ENCODE peak calls at places on chromosome 13, in ten cellular contexts. O is HCT116, C is sigmoid colon, N is suprapubic skin, L is transverse colon, U is H1, P is stomach, Y is breast epithelium, M is endothelial cell of umbilical vein, X is K562. B is an unnamed sample.

GRCh38 chr13:113152894-113153809 is 5.3 kb upstream of the PROZ start:
- DNase-seq in U (no peak), N (peak), O (no peak), P (peak), Y (peak), L (peak), C (peak), X (peak), M (no peak), B (peak)

GRCh38 chr13:92510416-92510815 is 716.2 kb upstream of the GPC6 start:
- DNase-seq in U (no peak), N (no peak), Y (no peak), M (no peak), O (no peak), C (no peak), L (no peak), P (no peak), X (no peak), B (no peak)

GRCh38 chr13:93262729-93263128 is 36.1 kb downstream of the GPC6 start:
- DNase-seq in X (peak), C (no peak), M (no peak), N (no peak), Y (no peak), L (no peak), U (no peak), O (no peak), P (no peak), B (no peak)

GRCh38 chr13:80224468-80224867 is 116.5 kb downstream of the SPRY2 start:
- DNase-seq in O (no peak), X (no peak), P (no peak), Y (no peak), M (peak), C (no peak), N (no peak), L (no peak), U (no peak), B (no peak)

GRCh38 chr13:80339578-80339840 is 1.4 kb downstream of the SPRY2 start:
- DNase-seq in O (no peak), Y (no peak), P (no peak), X (peak), M (no peak), U (no peak), N (no peak), C (no peak), L (no peak), B (no peak)

GRCh38 chr13:25905411-25906010 is 146.3 kb downstream of the SHISA2 start:
- DNase-seq in X (no peak), L (peak), M (peak), O (no peak), N (no peak), Y (no peak), C (no peak), U (no peak), P (no peak), B (no peak)

GRCh38 chr13:42102961-42103688 is 54.7 kb downstream of the DGKH start:
- DNase-seq in M (no peak), L (no peak), P (no peak), N (no peak), O (no peak), X (no peak), C (no peak), Y (no peak), U (no peak), B (no peak)

GRCh38 chr13:73000027-73000674 is 58.7 kb upstream of the KLF5 start:
- DNase-seq in L (no peak), U (no peak), P (no peak), M (peak), O (peak), Y (no peak), C (no peak), X (peak), N (no peak), B (no peak)

GRCh38 chr13:109275848-109276247 is 510.5 kb downstream of the IRS2 start:
- DNase-seq in C (no peak), M (no peak), L (peak), Y (no peak), X (peak), N (no peak), P (no peak), U (no peak), O (no peak), B (no peak)

GRCh38 chr13:85974604-85975366 is 175.6 kb upstream of the SLITRK6 start:
- DNase-seq in L (no peak), N (no peak), U (no peak), Y (no peak), P (no peak), X (no peak), O (no peak), C (no peak), M (no peak), B (no peak)

GRCh38 chr13:113171250-113172125 is 13.0 kb downstream of the PROZ start:
- DNase-seq in O (no peak), Y (no peak), P (no peak), L (no peak), N (no peak), M (no peak), X (no peak), U (no peak), C (no peak), B (no peak)

GRCh38 chr13:78410164-78410563 is 193.2 kb downstream of the POU4F1 start:
- DNase-seq in C (no peak), M (no peak), L (no peak), Y (no peak), O (no peak), N (no peak), U (no peak), P (no peak), X (no peak), B (no peak)

DNA sequence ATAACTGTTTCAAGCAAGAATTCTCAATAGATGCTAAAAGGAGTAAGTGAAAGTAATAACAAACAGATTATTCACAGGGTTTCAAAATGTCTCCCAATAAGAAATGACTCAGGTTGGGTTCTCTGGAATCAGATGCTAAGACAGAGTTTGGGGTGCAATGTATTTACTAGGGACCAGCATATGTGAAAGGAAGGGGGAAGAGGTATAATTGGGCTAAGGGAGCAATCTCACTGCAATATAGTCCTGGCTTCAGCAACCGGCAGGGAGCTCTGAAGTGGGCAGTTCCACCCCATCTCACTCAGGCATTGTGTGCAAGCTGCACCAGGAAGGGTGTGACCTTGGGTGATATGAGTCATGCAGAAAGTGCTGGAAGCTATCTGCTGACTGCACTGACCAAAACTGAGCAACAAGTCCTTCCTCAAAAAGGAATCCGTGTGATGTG is 23.4 kb downstream of the ZDHHC20 start:
- DNase-seq in O (peak), L (peak), M (peak), U (no peak), C (peak), X (peak), Y (no peak), N (peak), P (peak), B (peak)
- TF ChIP-seq POLR2AphosphoS5 in O (no peak), L (no peak), M (peak), U (no peak), C (no peak), X (no peak), Y (peak), N (no peak), P (peak), B (peak)

GRCh38 chr13:46143239-46143701 is 38.4 kb upstream of the CPB2 start:
- DNase-seq in N (no peak), C (no peak), Y (no peak), P (no peak), L (no peak), O (no peak), M (no peak), X (no peak), U (no peak), B (no peak)

GRCh38 chr13:46150134-46150693 is 31.8 kb downstream of the LCP1 start:
- DNase-seq in O (no peak), P (no peak), N (no peak), L (no peak), M (no peak), Y (no peak), C (no peak), X (no peak), U (no peak), B (no peak)

GRCh38 chr13:46149272-46150133 is 32.5 kb downstream of the LCP1 start:
- DNase-seq in P (no peak), O (no peak), Y (no peak), M (no peak), L (no peak), C (no peak), X (no peak), N (no peak), U (no peak), B (no peak)

GRCh38 chr13:46145950-46146349 is 36.0 kb downstream of the LCP1 start:
- DNase-seq in X (no peak), U (no peak), P (no peak), O (no peak), N (no peak), L (no peak), M (no peak), C (no peak), Y (no peak), B (no peak)

GRCh38 chr13:46146898-46147297 is 35.1 kb downstream of the LCP1 start:
- DNase-seq in P (no peak), O (no peak), M (no peak), C (no peak), U (no peak), Y (no peak), L (no peak), X (no peak), N (no peak), B (no peak)
- TF ChIP-seq CTCF in P (no peak), O (peak), M (no peak), C (no peak), U (peak), Y (no peak), L (no peak), X (no peak), N (no peak), B (no peak)

GRCh38 chr13:107233541-107233940 is 665.6 kb upstream of the ARGLU1 start:
- DNase-seq in U (no peak), X (no peak), P (no peak), M (no peak), Y (no peak), O (no peak), N (no peak), C (no peak), L (no peak), B (no peak)
- TF ChIP-seq POLR2AphosphoS5 in U (no peak), X (no peak), P (no peak), M (no peak), Y (no peak), O (no peak), N (no peak), C (no peak), L (no peak), B (no peak)

DNA sequence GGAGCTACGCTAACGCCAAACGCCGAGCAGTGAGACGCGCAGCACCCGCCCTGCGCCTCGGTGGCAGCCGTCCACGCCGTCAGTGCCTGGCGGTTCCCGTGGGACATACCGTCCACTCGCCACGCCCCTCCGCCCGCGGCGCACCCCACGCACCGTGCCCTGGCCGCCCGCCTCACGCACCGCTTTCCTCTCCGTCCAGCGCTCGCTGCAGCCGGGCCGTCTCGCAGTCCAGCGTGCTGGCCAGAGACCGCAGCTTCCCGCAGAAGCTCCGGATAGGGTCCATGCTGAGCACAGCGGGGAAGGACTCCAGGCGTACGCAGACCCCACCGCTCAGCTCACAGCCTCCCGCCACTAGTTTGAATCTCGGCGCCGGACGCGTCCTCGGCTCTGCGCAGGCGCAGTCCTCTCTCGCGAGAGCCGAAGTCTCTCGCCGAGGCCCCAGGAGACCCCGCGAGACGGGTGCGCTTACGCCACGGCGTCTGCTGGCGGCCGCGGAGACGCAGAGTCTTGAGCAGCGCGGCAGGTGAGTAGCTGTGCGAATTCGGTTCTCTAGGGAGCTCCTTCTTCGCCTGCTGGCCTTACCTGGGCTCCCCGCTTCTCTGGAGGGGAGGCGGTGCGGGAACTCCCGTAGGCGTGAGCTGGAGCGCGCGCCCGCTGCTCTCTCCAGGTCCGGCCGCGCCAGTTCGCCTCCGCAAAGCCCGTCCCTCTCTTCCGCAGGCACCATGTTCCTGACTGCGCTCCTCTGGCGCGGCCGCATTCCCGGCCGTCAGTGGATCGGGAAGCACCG is at the start of the genes MRPL57 and SKA3:
- DNase-seq in M (peak), L (peak), C (peak), U (peak), N (peak), X (peak), O (peak), P (peak), Y (peak), B (peak)
- TF ChIP-seq CTCF in M (peak), L (peak), C (peak), U (no peak), N (peak), X (peak), O (no peak), P (peak), Y (peak), B (no peak)

DNA sequence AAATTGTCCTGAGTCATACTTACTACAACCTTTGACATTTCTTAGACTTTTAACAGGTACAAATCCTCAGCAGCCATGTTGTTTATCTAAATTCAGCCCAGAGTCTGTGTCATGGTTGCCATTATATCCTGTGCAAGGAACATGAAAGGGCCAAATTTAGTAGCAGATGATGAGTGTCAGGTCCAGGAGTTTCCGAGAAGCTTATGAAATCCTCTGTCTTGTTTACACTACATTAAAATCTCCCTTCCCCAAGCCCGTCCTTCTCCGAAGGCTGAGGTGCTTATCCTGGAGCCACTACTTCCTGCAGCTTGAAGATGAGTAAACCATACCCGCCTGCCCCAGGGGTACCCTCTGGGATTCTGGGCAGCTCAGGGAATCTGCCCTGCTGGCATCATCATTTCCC is 102.6 kb upstream of the SERP2 start:
- DNase-seq in M (no peak), P (no peak), U (no peak), O (no peak), N (no peak), C (peak), Y (peak), L (no peak), X (peak), B (no peak)
- TF ChIP-seq POLR2AphosphoS5 in M (no peak), P (peak), U (no peak), O (no peak), N (no peak), C (peak), Y (peak), L (peak), X (no peak), B (no peak)

DNA sequence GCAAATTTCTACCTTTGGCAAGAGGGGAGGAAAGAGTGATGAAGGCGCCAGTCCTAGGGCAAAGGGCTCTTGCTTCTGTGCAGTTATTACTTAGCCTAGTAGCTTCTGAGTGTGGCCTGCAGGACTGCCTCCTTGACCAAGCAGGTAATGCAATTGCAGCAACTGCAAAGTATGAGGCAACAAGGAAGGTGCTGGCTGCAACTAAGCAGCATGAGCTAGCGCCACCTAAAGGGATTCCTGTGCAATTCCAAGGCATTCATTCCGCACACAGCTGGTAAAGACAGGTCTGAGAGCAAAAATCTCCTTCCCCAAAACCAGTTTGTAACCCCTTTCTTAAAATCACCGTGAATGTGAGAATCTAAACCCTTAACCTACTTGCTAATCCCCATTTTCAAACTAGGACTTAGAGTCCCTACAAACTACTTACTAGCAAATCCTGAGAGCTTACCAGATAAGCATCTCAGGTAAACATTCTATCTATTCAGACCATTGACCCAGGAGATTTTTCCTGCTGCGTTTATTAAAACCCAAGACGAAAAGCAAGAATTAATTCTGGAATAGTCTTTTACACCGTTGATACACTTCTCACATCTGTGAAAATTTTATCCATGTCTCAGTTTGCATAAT is 62.9 kb downstream of the DCT start:
- DNase-seq in U (peak), Y (no peak), M (peak), N (no peak), X (peak), P (no peak), L (no peak), C (no peak), O (peak), B (no peak)
- TF ChIP-seq CTCF in U (peak), Y (no peak), M (peak), N (no peak), X (peak), P (no peak), L (no peak), C (no peak), O (peak), B (no peak)